ENCODE peak calls at places on chromosomes 4 and X, in nine cellular contexts. T is GM23248, D is ascending aorta, P is fibroblast of lung, Z is thoracic aorta, Y is mammary epithelial cell, Q is ovary, W is hepatocyte, F is esophagus muscularis mucosa. C is an unnamed sample.

GRCh38 chrX:54178100-54178940 is 4.7 kb downstream of the FAM120C start:
- DNase-seq in T (peak; percentile 80), D (no peak), P (peak; percentile 86), Z (no peak), Y (peak; percentile 59), Q (no peak), W (no peak), F (no peak), C (no peak)

GRCh38 chr4:101393256-101393655 is 45.9 kb upstream of the PPP3CA start:
- DNase-seq in T (peak; percentile 64), D (no peak), P (peak; percentile 34), Z (no peak), Y (peak; percentile 77), Q (no peak), W (peak; percentile 19), F (no peak), C (no peak)

GRCh38 chr4:119627267-119628190 is 1.1 kb downstream of the PDE5A start:
- DNase-seq in T (peak; percentile 84), D (peak; percentile 89), P (peak; percentile 92), Z (peak; percentile 33), Y (peak; percentile 39), Q (peak; percentile 61), W (peak; percentile 89), F (peak; percentile 93), C (peak; percentile 42)

GRCh38 chrX:10755477-10756334 is 135.3 kb upstream of the MID1 start:
- DNase-seq in T (peak; percentile 67), D (no peak), P (peak; percentile 14), Z (no peak), Y (no peak), Q (no peak), W (peak; percentile 20), F (no peak), C (no peak)

GRCh38 chr4:5708171-5708828 is at the start of gene EVC2:
- DNase-seq in T (peak; percentile 87), D (peak; percentile 86), P (peak; percentile 60), Z (no peak), Y (peak; percentile 50), Q (peak; percentile 87), W (peak; percentile 70), F (no peak), C (peak; percentile 66)

GRCh38 chr4:174277433-174277832 is 6.0 kb downstream of the FBXO8 start:
- DNase-seq in T (no peak), D (no peak), P (no peak), Z (no peak), Y (no peak), Q (no peak), W (no peak), F (no peak), C (no peak)

GRCh38 chr4:142404191-142404611 is 441.9 kb downstream of the INPP4B start:
- DNase-seq in T (peak; percentile 95), D (peak; percentile 73), P (peak; percentile 62), Z (peak; percentile 3), Y (peak; percentile 81), Q (no peak), W (no peak), F (no peak), C (no peak)

GRCh38 chr4:8264106-8264505 is 5.4 kb upstream of the HTRA3 start:
- DNase-seq in T (no peak), D (no peak), P (no peak), Z (no peak), Y (no peak), Q (no peak), W (no peak), F (no peak), C (no peak)

GRCh38 chr4:101158136-101158485 is 189.2 kb downstream of the PPP3CA start:
- DNase-seq in T (peak; percentile 73), D (no peak), P (no peak), Z (no peak), Y (no peak), Q (no peak), W (no peak), F (no peak), C (no peak)

GRCh38 chr4:15400276-15400675 is 27.6 kb upstream of the C1QTNF7 start:
- DNase-seq in T (no peak), D (no peak), P (no peak), Z (no peak), Y (no peak), Q (no peak), W (no peak), F (no peak), C (no peak)

GRCh38 chr4:15398732-15399131 is 29.1 kb upstream of the C1QTNF7 start:
- DNase-seq in T (no peak), D (no peak), P (no peak), Z (no peak), Y (peak; percentile 20), Q (no peak), W (no peak), F (no peak), C (no peak)

GRCh38 chr4:15402146-15402545 is 25.7 kb upstream of the C1QTNF7 start:
- DNase-seq in T (peak; percentile 60), D (no peak), P (peak; percentile 81), Z (no peak), Y (peak; percentile 17), Q (no peak), W (no peak), F (no peak), C (no peak)

GRCh38 chr4:15402974-15403373 is 24.9 kb upstream of the C1QTNF7 start:
- DNase-seq in T (peak; percentile 20), D (no peak), P (no peak), Z (no peak), Y (no peak), Q (no peak), W (no peak), F (no peak), C (no peak)

DNA sequence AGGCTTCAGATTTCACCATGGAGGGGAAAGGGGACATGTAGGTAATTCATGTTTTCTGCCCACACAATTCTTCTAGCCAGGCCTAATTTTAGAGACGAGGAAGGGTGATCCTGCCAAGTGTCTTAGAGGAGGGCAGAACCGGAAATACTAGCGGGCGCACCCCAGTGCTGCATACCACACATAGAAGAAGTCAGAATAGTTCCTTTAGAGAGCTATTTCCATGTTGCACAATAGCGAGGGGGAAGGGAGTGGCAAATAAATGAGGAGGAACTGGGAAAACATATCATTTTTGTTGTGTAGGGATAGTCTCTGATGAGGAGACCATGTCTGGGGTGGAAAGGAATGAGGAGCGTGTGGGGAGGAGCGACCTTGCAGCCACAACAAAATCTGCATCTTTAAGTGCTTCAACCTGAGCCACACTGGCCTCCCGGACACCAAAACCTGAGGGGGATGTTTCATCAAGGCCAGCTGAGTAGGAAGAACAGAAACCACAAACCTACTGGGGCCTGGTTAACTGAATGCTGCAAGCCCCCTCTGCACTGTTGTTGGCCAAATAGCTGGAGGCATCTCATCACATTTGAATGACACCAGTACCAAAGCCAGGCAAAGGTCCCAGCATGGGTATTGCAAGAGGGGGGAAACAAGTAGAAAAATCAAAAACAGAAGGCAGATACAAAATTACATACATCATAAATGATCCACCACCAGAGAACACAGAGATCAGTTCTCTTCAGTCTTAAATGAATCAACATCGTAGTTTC is 26.7 kb upstream of the C1QTNF7 start:
- DNase-seq in T (peak; percentile 90), D (peak; percentile 89), P (peak; percentile 60), Z (peak; percentile 61), Y (peak; percentile 55), Q (peak; percentile 57), W (peak; percentile 13), F (no peak), C (no peak)
- H3K4me1 ChIP-seq in T (peaks cover 46% of the 10 kb centered on the region), D (peaks cover 84% of the 10 kb centered on the region), P (peaks cover 11% of the 10 kb centered on the region), Z (peaks cover 58% of the 10 kb centered on the region), Y (peaks cover 43% of the 10 kb centered on the region), Q (peaks cover 14% of the 10 kb centered on the region), W (peaks cover 14% of the 10 kb centered on the region), F (peaks cover 55% of the 10 kb centered on the region), C (no peaks in the 10 kb centered on the region)

DNA sequence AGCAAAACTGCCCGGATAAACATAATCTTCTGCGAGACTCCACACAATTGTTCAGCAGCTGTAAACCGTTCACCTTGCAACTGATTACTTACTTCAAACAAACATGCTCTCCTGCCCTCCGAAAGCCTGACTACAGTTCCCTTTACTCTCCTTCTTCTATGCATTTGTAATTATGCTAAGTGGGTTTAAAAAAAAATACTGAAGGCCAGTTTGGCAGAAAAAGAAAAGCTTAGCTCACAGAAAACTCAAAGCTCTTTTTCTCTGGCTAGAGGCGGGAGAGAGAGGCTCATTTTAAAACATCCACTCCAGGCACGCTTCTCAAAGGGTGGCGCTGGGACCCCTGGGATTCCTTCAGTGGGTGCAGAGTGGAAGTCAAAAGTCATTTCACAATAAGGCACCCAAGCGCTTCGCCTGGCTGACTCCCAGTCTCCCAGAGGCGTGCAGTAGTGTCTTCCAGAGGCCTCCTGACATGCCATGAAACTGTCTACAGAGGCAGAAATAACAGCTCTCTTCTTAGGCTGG is 1.9 kb downstream of the DHRSX start:
- DNase-seq in T (peak; percentile 58), D (no peak), P (peak; percentile 47), Z (no peak), Y (no peak), Q (peak; percentile 36), W (peak; percentile 44), F (no peak), C (no peak)
- H3K4me1 ChIP-seq in T (peaks cover 25% of the 10 kb centered on the region), D (peaks cover 24% of the 10 kb centered on the region), P (peaks cover 10% of the 10 kb centered on the region), Z (peaks cover 23% of the 10 kb centered on the region), Y (no peaks in the 10 kb centered on the region), Q (peaks cover 5% of the 10 kb centered on the region), W (peaks cover 20% of the 10 kb centered on the region), F (peaks cover 52% of the 10 kb centered on the region), C (no peaks in the 10 kb centered on the region)

DNA sequence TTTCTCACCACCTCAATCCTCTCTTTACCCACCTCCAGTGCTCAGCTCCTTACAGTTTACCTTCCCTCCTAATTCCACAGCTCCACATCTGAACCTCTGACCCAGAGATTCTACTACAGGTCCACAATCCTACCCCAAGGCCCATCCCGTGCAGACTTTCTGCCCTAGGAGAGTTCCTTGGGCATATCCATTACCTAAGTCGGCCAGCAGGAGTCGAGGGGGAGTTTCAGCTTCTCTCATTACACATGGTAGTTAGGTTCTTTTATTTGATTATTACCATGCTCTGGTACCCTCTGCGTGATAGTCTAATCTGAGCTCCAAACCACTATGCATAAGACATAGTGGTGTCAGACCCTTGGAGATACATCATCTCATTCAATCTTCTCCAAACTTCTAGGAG is 117.9 kb downstream of the SH3RF1 start:
- DNase-seq in T (no peak), D (no peak), P (no peak), Z (no peak), Y (no peak), Q (no peak), W (no peak), F (no peak), C (no peak)
- H3K4me1 ChIP-seq in T (peaks cover 44% of the 10 kb centered on the region), D (no peaks in the 10 kb centered on the region), P (peaks cover 15% of the 10 kb centered on the region), Z (no peaks in the 10 kb centered on the region), Y (no peaks in the 10 kb centered on the region), Q (no peaks in the 10 kb centered on the region), W (peaks cover 27% of the 10 kb centered on the region), F (peaks cover 10% of the 10 kb centered on the region), C (no peaks in the 10 kb centered on the region)

GRCh38 chr4:7104366-7105031 is 36.6 kb upstream of the GRPEL1 start:
- DNase-seq in T (no peak), D (no peak), P (no peak), Z (no peak), Y (no peak), Q (peak; percentile 14), W (no peak), F (no peak), C (no peak)

GRCh38 chr4:7105261-7105660 is 37.4 kb upstream of the GRPEL1 start:
- DNase-seq in T (peak; percentile 18), D (no peak), P (no peak), Z (no peak), Y (no peak), Q (no peak), W (no peak), F (no peak), C (no peak)

GRCh38 chr4:7101692-7102515 is 34.0 kb upstream of the GRPEL1 start:
- DNase-seq in T (peak; percentile 85), D (peak; percentile 83), P (peak; percentile 60), Z (no peak), Y (peak; percentile 51), Q (peak; percentile 79), W (peak; percentile 80), F (no peak), C (peak; percentile 71)

GRCh38 chr4:7103031-7103598 is 35.3 kb upstream of the GRPEL1 start:
- DNase-seq in T (peak; percentile 90), D (peak; percentile 95), P (peak; percentile 60), Z (peak; percentile 66), Y (peak; percentile 71), Q (peak; percentile 91), W (peak; percentile 96), F (peak; percentile 98), C (peak; percentile 90)

GRCh38 chr4:7103599-7104365 is 35.9 kb upstream of the GRPEL1 start:
- DNase-seq in T (no peak), D (peak; percentile 86), P (no peak), Z (peak; percentile 39), Y (no peak), Q (peak; percentile 81), W (peak; percentile 92), F (no peak), C (no peak)
- H3K4me1 ChIP-seq in T (peaks cover 9% of the 10 kb centered on the region), D (peaks cover 20% of the 10 kb centered on the region), P (peaks cover 11% of the 10 kb centered on the region), Z (peaks cover 8% of the 10 kb centered on the region), Y (peaks cover 10% of the 10 kb centered on the region), Q (peaks cover 4% of the 10 kb centered on the region), W (peaks cover 21% of the 10 kb centered on the region), F (peaks cover 30% of the 10 kb centered on the region), C (no peaks in the 10 kb centered on the region)